ENCODE peak calls at places on chromosomes 1 and 21, in seven cellular contexts. One of them, this sample, is unnamed.

GRCh38 chr21:24903954-24904635 is 703.2 kb downstream of the MRPL39 start:
- DNase-seq in HepG2: no peak
- DNase-seq in SK-N-SH: no peak
- DNase-seq in GM12892: no peak
- DNase-seq in H1: no peak
- DNase-seq in K562: no peak
- DNase-seq in GM12878: no peak
- DNase-seq in this sample: no peak

GRCh38 chr1:51744506-51745303 is 127.8 kb downstream of the OSBPL9 start:
- DNase-seq in HepG2: no peak
- DNase-seq in SK-N-SH: no peak
- DNase-seq in GM12892: no peak
- DNase-seq in H1: no peak
- DNase-seq in K562: no peak
- DNase-seq in GM12878: no peak
- DNase-seq in this sample: no peak

GRCh38 chr1:172536256-172536655 is 3.3 kb downstream of the SUCO start:
- DNase-seq in HepG2: no peak
- DNase-seq in SK-N-SH: no peak
- DNase-seq in GM12892: no peak
- DNase-seq in H1: no peak
- DNase-seq in K562: no peak
- DNase-seq in GM12878: no peak
- DNase-seq in this sample: no peak

GRCh38 chr21:38831526-38832467 is 26.1 kb downstream of the ETS2 start:
- DNase-seq in HepG2: peak; percentile 91
- DNase-seq in SK-N-SH: no peak
- DNase-seq in GM12892: no peak
- DNase-seq in H1: no peak
- DNase-seq in K562: no peak
- DNase-seq in GM12878: peak; percentile 40
- DNase-seq in this sample: peak; percentile 35

GRCh38 chr1:31072304-31072746 is 6.8 kb upstream of the PUM1 start:
- DNase-seq in HepG2: peak; percentile 14
- DNase-seq in SK-N-SH: no peak
- DNase-seq in GM12892: no peak
- DNase-seq in H1: no peak
- DNase-seq in K562: no peak
- DNase-seq in GM12878: no peak
- DNase-seq in this sample: no peak

GRCh38 chr21:38219049-38219628 is 37.7 kb upstream of the KCNJ15 start:
- DNase-seq in HepG2: peak; percentile 48
- DNase-seq in SK-N-SH: peak; percentile 58
- DNase-seq in GM12892: peak; percentile 14
- DNase-seq in H1: peak; percentile 87
- DNase-seq in K562: peak; percentile 88
- DNase-seq in GM12878: no peak
- DNase-seq in this sample: peak; percentile 18

GRCh38 chr1:209747580-209748262 is 8.1 kb upstream of the TRAF3IP3 start:
- DNase-seq in HepG2: peak; percentile 89
- DNase-seq in SK-N-SH: no peak
- DNase-seq in GM12892: peak; percentile 66
- DNase-seq in H1: peak; percentile 99
- DNase-seq in K562: peak; percentile 96
- DNase-seq in GM12878: peak; percentile 82
- DNase-seq in this sample: peak; percentile 44

GRCh38 chr21:21464691-21465090 is 466.5 kb downstream of the NCAM2 start:
- DNase-seq in HepG2: no peak
- DNase-seq in SK-N-SH: no peak
- DNase-seq in GM12892: no peak
- DNase-seq in H1: no peak
- DNase-seq in K562: no peak
- DNase-seq in GM12878: no peak
- DNase-seq in this sample: no peak

GRCh38 chr1:70805641-70806040 is 242.0 kb downstream of the PTGER3 start:
- DNase-seq in HepG2: no peak
- DNase-seq in SK-N-SH: no peak
- DNase-seq in GM12892: no peak
- DNase-seq in H1: no peak
- DNase-seq in K562: no peak
- DNase-seq in GM12878: no peak
- DNase-seq in this sample: no peak

GRCh38 chr1:246178902-246179301 is 328.2 kb downstream of the SMYD3 start:
- DNase-seq in HepG2: peak; percentile 38
- DNase-seq in SK-N-SH: no peak
- DNase-seq in GM12892: no peak
- DNase-seq in H1: no peak
- DNase-seq in K562: no peak
- DNase-seq in GM12878: no peak
- DNase-seq in this sample: no peak

GRCh38 chr1:160858127-160858909 is 4.4 kb downstream of the CD244 start:
- DNase-seq in HepG2: no peak
- DNase-seq in SK-N-SH: no peak
- DNase-seq in GM12892: no peak
- DNase-seq in H1: no peak
- DNase-seq in K562: no peak
- DNase-seq in GM12878: no peak
- DNase-seq in this sample: no peak

GRCh38 chr1:1299686-1300351 is 7.9 kb downstream of the ACAP3 start:
- DNase-seq in HepG2: no peak
- DNase-seq in SK-N-SH: no peak
- DNase-seq in GM12892: no peak
- DNase-seq in H1: no peak
- DNase-seq in K562: no peak
- DNase-seq in GM12878: no peak
- DNase-seq in this sample: no peak

GRCh38 chr1:44701141-44701573 is 26.6 kb downstream of the ARMH1 start:
- DNase-seq in HepG2: peak; percentile 83
- DNase-seq in SK-N-SH: no peak
- DNase-seq in GM12892: no peak
- DNase-seq in H1: no peak
- DNase-seq in K562: no peak
- DNase-seq in GM12878: no peak
- DNase-seq in this sample: no peak

GRCh38 chr21:29487154-29487553 is 188.4 kb downstream of the BACH1 start:
- DNase-seq in HepG2: no peak
- DNase-seq in SK-N-SH: no peak
- DNase-seq in GM12892: no peak
- DNase-seq in H1: no peak
- DNase-seq in K562: no peak
- DNase-seq in GM12878: no peak
- DNase-seq in this sample: no peak

GRCh38 chr1:176765608-176766007 is 302.6 kb downstream of the PAPPA2 start:
- DNase-seq in HepG2: no peak
- DNase-seq in SK-N-SH: no peak
- DNase-seq in GM12892: no peak
- DNase-seq in H1: no peak
- DNase-seq in K562: no peak
- DNase-seq in GM12878: no peak
- DNase-seq in this sample: no peak

GRCh38 chr1:68185743-68186142 is 46.6 kb downstream of the WLS start:
- DNase-seq in HepG2: no peak
- DNase-seq in SK-N-SH: no peak
- DNase-seq in GM12892: no peak
- DNase-seq in H1: no peak
- DNase-seq in K562: no peak
- DNase-seq in GM12878: no peak
- DNase-seq in this sample: no peak

GRCh38 chr21:15688809-15689208 is 41.0 kb upstream of the USP25 start:
- DNase-seq in HepG2: no peak
- DNase-seq in SK-N-SH: no peak
- DNase-seq in GM12892: no peak
- DNase-seq in H1: no peak
- DNase-seq in K562: no peak
- DNase-seq in GM12878: no peak
- DNase-seq in this sample: no peak

GRCh38 chr1:208033236-208033635 is 122.3 kb upstream of the CD34 start:
- DNase-seq in HepG2: no peak
- DNase-seq in SK-N-SH: no peak
- DNase-seq in GM12892: no peak
- DNase-seq in H1: no peak
- DNase-seq in K562: no peak
- DNase-seq in GM12878: no peak
- DNase-seq in this sample: no peak

GRCh38 chr21:32712043-32712442 is 15.8 kb downstream of the SYNJ1 start:
- DNase-seq in HepG2: no peak
- DNase-seq in SK-N-SH: no peak
- DNase-seq in GM12892: no peak
- DNase-seq in H1: no peak
- DNase-seq in K562: no peak
- DNase-seq in GM12878: peak; percentile 82
- DNase-seq in this sample: peak; percentile 26

GRCh38 chr1:89563957-89564604 is 39.5 kb downstream of the LRRC8B start:
- DNase-seq in HepG2: no peak
- DNase-seq in SK-N-SH: peak; percentile 33
- DNase-seq in GM12892: no peak
- DNase-seq in H1: no peak
- DNase-seq in K562: no peak
- DNase-seq in GM12878: no peak
- DNase-seq in this sample: no peak

GRCh38 chr1:235049217-235049616 is 79.4 kb downstream of the TOMM20 start:
- DNase-seq in HepG2: no peak
- DNase-seq in SK-N-SH: no peak
- DNase-seq in GM12892: no peak
- DNase-seq in H1: no peak
- DNase-seq in K562: no peak
- DNase-seq in GM12878: no peak
- DNase-seq in this sample: no peak

GRCh38 chr1:175297291-175297690 is 104.7 kb upstream of the KIAA0040 start:
- DNase-seq in HepG2: no peak
- DNase-seq in SK-N-SH: no peak
- DNase-seq in GM12892: no peak
- DNase-seq in H1: no peak
- DNase-seq in K562: no peak
- DNase-seq in GM12878: no peak
- DNase-seq in this sample: no peak

DNA sequence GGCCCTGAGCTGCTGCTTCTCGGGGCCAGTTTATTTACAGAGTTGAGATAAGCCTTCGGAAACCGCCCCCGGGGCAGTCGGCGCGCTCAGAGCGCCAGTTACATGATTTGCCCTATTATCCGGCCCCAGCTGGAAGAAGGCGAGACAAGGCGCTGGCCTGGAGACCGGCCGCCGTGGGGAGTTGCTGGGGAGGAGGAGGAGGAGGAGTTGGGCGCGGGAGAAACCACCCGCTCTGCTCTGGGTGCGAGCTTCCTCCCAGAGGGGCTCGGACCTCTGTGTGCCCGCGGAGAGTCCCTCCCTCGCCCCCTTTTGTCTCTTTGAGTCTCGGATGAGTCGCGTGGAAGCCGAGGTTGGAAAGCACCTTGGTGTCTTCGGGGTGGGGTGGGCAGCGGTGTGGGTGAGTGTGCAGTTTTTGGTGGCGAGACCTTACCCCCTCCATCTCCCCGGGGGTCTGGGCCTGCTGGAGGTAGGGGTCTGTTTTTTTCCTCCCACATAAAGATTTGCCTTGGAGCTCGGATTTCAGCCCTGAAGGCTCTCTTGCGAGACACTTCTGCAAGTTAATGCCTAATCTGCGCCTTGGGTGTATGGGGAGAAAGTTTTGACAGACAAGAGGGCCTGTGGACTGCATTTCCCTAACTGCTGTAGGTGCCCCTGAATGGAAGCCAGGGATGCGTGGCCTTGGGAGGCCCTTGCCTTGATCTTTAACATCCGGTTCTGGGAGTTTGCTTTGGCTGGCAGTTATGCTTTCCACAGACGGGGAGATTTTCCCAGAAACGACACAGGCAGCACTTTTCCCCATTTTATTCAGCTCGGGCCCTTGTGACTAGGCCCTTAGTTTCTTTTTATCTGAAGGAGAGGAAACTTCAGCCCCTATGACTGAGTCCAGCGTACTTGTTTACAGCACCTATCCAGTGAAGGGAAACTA is 80.0 kb downstream of the NDUFS5 start:
- DNase-seq in HepG2: peak; percentile 69
- DNase-seq in SK-N-SH: peak; percentile 54
- DNase-seq in GM12892: no peak
- DNase-seq in H1: peak; percentile 64
- DNase-seq in K562: peak; percentile 73
- DNase-seq in GM12878: no peak
- DNase-seq in this sample: no peak
- TF ChIP-seq TAF1 in HepG2: peak; percentile 7
- TF ChIP-seq TAF1 in SK-N-SH: no peak
- TF ChIP-seq TAF1 in GM12892: no peak
- TF ChIP-seq TAF1 in H1: peak; percentile 14
- TF ChIP-seq TAF1 in K562: peak; percentile 17
- TF ChIP-seq TAF1 in GM12878: no peak
- TF ChIP-seq TAF1 in this sample: no peak

GRCh38 chr1:41935226-41935625 is 16.5 kb upstream of the HIVEP3 start:
- DNase-seq in HepG2: no peak
- DNase-seq in SK-N-SH: no peak
- DNase-seq in GM12892: no peak
- DNase-seq in H1: no peak
- DNase-seq in K562: no peak
- DNase-seq in GM12878: no peak
- DNase-seq in this sample: no peak
- TF ChIP-seq TAF1 in HepG2: no peak
- TF ChIP-seq TAF1 in SK-N-SH: no peak
- TF ChIP-seq TAF1 in GM12892: no peak
- TF ChIP-seq TAF1 in H1: no peak
- TF ChIP-seq TAF1 in K562: no peak
- TF ChIP-seq TAF1 in GM12878: no peak
- TF ChIP-seq TAF1 in this sample: no peak

GRCh38 chr1:154736840-154737239 is 128.9 kb upstream of the ADAR start:
- DNase-seq in HepG2: no peak
- DNase-seq in SK-N-SH: no peak
- DNase-seq in GM12892: no peak
- DNase-seq in H1: no peak
- DNase-seq in K562: no peak
- DNase-seq in GM12878: no peak
- DNase-seq in this sample: no peak
- TF ChIP-seq TAF1 in HepG2: no peak
- TF ChIP-seq TAF1 in SK-N-SH: no peak
- TF ChIP-seq TAF1 in GM12892: no peak
- TF ChIP-seq TAF1 in H1: no peak
- TF ChIP-seq TAF1 in K562: no peak
- TF ChIP-seq TAF1 in GM12878: no peak
- TF ChIP-seq TAF1 in this sample: no peak

DNA sequence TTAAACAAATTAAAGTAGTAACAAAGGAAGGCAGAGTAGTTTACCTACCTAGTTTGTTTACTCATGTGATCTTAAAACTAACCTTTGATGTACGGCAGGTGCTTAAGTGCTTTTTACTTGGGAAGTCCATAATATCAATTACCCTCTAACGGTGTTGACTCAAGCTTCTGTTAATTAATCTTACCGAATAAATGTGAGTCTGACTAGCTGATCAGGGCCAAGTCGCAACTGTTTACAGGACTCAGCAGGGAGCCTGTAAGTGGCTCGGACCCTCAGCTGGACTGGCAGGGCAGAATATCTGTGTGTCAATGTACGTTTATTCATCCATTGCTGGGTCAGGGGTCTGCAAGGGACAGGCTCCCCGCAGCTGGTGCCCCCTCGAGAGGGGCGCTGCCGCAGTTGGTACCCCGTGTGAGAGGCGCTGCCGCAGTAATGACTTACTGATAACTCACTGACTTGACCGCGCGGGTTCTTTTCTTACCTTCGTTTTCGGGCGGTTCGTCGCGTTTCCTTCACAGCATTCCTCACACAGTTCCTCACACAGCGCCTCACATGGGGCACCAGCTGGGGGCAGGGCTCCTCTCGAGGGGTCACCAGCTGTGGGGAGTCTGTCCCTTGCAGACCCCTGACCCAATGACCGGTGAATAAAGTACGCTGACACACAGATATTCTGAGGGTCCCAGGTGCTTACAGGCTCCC is 2.9 kb downstream of the FMO1 start:
- DNase-seq in HepG2: no peak
- DNase-seq in SK-N-SH: no peak
- DNase-seq in GM12892: no peak
- DNase-seq in H1: peak; percentile 61
- DNase-seq in K562: no peak
- DNase-seq in GM12878: no peak
- DNase-seq in this sample: no peak
- TF ChIP-seq TAF1 in HepG2: no peak
- TF ChIP-seq TAF1 in SK-N-SH: no peak
- TF ChIP-seq TAF1 in GM12892: no peak
- TF ChIP-seq TAF1 in H1: no peak
- TF ChIP-seq TAF1 in K562: no peak
- TF ChIP-seq TAF1 in GM12878: no peak
- TF ChIP-seq TAF1 in this sample: no peak

This sample was measured in GM12891.